ENCODE peak calls at places on chromosomes 12 and 14, in seven cellular contexts. B is MM.1S, V is GM23248, X is PC-9, H is hepatocyte, W is HCT116, K is GM23338. Z is an unnamed sample. For H3K9me2, the result is how much of the 10 kb centered on the place peaks cover.

GRCh38 chr14:74324945-74325361 is 22.2 kb upstream of the ABCD4 start:
- DNase-seq in K (peak), X (peak), V (peak), H (peak), W (no peak), B (peak), Z (peak)

GRCh38 chr14:67502867-67503266 is 14.3 kb upstream of the TMEM229B start:
- DNase-seq in B (no peak), K (no peak), X (no peak), H (no peak), V (no peak), W (no peak), Z (no peak)

GRCh38 chr12:54294152-54294913 is 6.5 kb downstream of the NFE2 start:
- DNase-seq in B (peak), K (peak), H (peak), X (peak), V (peak), W (no peak), Z (peak)

GRCh38 chr14:29584992-29585391 is 342.7 kb downstream of the PRKD1 start:
- DNase-seq in X (peak), V (peak), K (peak), B (no peak), H (peak), W (no peak), Z (peak)

GRCh38 chr14:97713023-97713422 is 915.8 kb downstream of the VRK1 start:
- DNase-seq in B (no peak), H (peak), X (no peak), W (peak), K (no peak), V (peak), Z (peak)

GRCh38 chr12:47190271-47190750 is 110.6 kb upstream of the AMIGO2 start:
- DNase-seq in V (peak), X (no peak), W (no peak), H (no peak), B (no peak), K (no peak), Z (peak)

GRCh38 chr14:101713641-101714349 is 47.7 kb upstream of the PPP2R5C start:
- DNase-seq in W (no peak), V (no peak), K (no peak), H (no peak), X (no peak), B (no peak), Z (no peak)

GRCh38 chr12:25771062-25771461 is 187.4 kb upstream of the RASSF8 start:
- DNase-seq in H (no peak), W (no peak), X (no peak), V (peak), B (no peak), K (no peak), Z (peak)

GRCh38 chr14:103123634-103124500 is 606 bp downstream of the TNFAIP2 start:
- DNase-seq in X (peak), K (peak), W (no peak), V (peak), H (peak), B (no peak), Z (peak)

GRCh38 chr12:24909667-24910066 is 39.2 kb downstream of the BCAT1 start:
- DNase-seq in X (no peak), K (no peak), V (peak), B (no peak), W (no peak), H (peak), Z (no peak)

GRCh38 chr12:20300457-20300856 is 67.9 kb upstream of the PDE3A start:
- DNase-seq in V (no peak), X (no peak), H (no peak), W (no peak), B (no peak), K (no peak), Z (no peak)

GRCh38 chr12:124238886-124239285 is 56.0 kb upstream of the RFLNA start:
- DNase-seq in K (no peak), B (no peak), X (no peak), V (no peak), W (no peak), H (peak), Z (no peak)

GRCh38 chr12:124243936-124244335 is 51.0 kb upstream of the RFLNA start:
- DNase-seq in X (no peak), W (no peak), V (no peak), H (no peak), K (no peak), B (no peak), Z (no peak)

GRCh38 chr12:124242529-124243065 is 52.3 kb upstream of the RFLNA start:
- DNase-seq in H (no peak), W (no peak), V (no peak), B (no peak), K (no peak), X (no peak), Z (no peak)

GRCh38 chr12:124240493-124240892 is 54.4 kb upstream of the RFLNA start:
- DNase-seq in B (no peak), W (peak), X (no peak), H (no peak), K (peak), V (peak), Z (no peak)

DNA sequence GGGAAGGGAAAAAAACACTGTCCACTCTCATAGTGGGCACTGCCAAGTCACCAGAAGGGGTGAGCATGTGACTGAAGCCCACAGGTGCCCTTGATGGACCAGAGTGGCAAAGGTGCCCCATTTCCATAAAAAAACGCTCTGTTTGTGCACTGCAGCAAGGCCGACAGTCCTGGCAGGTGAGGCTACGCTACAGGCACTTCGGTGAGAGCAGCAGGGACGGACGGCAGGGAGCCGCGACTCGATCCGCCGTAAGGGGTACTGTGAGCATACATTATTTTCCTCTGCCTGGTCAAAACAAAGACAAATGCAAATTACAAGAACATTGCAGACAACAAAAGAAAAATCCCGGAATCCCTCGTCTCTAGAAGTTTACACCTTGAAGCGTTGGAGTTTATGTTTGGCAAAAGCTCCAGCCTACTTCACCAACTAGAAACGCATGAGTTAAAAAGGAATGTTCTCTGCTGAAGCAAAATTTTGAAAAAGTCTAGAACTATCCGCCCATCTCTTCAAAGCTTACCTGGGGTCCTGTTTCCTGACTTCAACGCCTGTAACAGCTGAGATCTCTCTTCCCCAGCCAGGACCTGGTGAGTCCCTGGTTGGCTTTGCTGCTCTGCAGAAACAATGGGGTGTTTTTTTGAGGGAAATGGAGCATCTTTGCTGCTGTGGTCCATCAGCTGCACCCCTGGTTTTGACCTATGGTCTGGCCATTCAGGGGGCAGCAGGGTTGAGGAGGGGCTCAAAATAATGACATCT is 52.9 kb upstream of the RFLNA start:
- DNase-seq in W (no peak), K (peak), B (no peak), V (no peak), X (no peak), H (no peak), Z (no peak)
- H3K9me2 ChIP-seq in W (under half), K (under half), B (under half), V (under half), X (under half), H (under half), Z (under half)

GRCh38 chr14:36665887-36666415 is 4.3 kb downstream of the PAX9 start:
- DNase-seq in V (no peak), W (no peak), X (no peak), B (no peak), H (no peak), K (peak), Z (peak)
- TF ChIP-seq EZH2 in V (no peak), W (no peak), X (no peak), B (no peak), H (no peak), K (peak), Z (no peak)

GRCh38 chr14:104867371-104868059 is 2.4 kb downstream of the CEP170B start:
- DNase-seq in X (no peak), V (peak), B (no peak), K (no peak), W (no peak), H (no peak), Z (no peak)
- H3K4me2 ChIP-seq in X (peak), V (peak), B (no peak), K (no peak), W (peak), H (peak), Z (peak)

GRCh38 chr12:106971065-106971464 is 15.4 kb downstream of the TMEM263 start:
- DNase-seq in W (no peak), X (no peak), K (no peak), B (no peak), H (no peak), V (no peak), Z (no peak)
- H3K9me2 ChIP-seq in W (under half), X (under half), K (under half), B (under half), H (under half), V (under half), Z (under half)

DNA sequence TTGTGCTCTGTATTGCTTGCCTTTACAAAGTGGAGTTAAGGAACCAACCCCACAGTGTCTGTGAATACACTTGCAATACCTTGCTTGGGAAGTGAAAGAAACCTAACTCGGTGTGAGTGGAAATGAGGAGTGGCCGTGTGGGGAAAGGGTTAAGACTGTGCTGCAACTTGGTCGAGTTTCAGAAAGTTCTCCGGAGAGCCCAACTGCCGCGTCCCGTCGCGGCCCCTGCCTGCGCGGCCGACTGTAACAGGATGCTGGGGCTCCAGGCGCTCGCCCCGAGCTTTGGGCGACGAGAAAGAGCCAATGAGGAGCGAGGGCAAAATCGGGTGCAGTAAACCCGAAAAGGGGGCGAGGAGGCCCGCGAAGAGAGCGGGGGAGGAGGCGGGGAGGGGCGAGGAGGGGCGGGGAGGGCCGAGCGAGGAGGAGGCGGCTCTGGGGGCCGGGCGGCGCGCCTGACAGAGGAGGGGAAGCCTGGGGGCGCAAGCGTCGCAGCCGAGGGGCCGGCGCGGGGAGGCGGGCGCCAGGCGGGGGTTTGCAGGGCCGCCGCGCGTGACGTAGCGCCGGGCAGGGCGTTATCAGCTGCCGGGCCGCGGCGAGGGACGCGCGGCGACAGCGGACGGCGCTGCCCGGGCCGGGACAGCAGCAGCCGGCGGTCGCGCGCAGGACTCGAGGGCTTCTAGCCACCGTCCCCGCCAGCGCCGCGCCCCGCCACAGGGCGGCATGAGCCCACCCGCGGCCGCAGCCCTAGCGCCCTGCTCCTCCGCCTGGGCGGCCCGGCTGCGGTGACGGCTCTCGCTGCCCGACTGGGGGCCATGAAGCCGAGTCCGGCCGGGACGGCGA is at the start of gene DACT1:
- DNase-seq in X (no peak), V (peak), H (peak), W (no peak), K (peak), B (peak), Z (peak)
- TF ChIP-seq EZH2 in X (no peak), V (no peak), H (no peak), W (no peak), K (no peak), B (no peak), Z (peak)

GRCh38 chr12:99453831-99454538 is 193.6 kb upstream of the GARIN6 start:
- DNase-seq in V (peak), W (no peak), H (no peak), K (no peak), X (no peak), B (peak), Z (no peak)
- H3K4me2 ChIP-seq in V (peak), W (no peak), H (no peak), K (no peak), X (no peak), B (peak), Z (no peak)